ENCODE peak calls at places on chromosome 11, in seven cellular contexts. P, J, H, Q, D, U and T are unnamed samples.

GRCh38 chr11:127412722-127413121 is 412.2 kb upstream of the KIRREL3 start:
- DNase-seq in U (no peak), Q (no peak), H (no peak), D (no peak), J (no peak), P (no peak), T (no peak)

GRCh38 chr11:94786264-94787126 is 18.3 kb downstream of the AMOTL1 start:
- DNase-seq in J (no peak), U (peak; percentile 71), H (no peak), D (no peak), Q (no peak), P (no peak), T (peak; percentile 81)

GRCh38 chr11:124745835-124746620 is 6.0 kb downstream of the VSIG2 start:
- DNase-seq in J (no peak), Q (no peak), D (peak; percentile 89), U (no peak), H (no peak), P (no peak), T (peak; percentile 87)

GRCh38 chr11:898160-898517 is 12.5 kb downstream of the CHID1 start:
- DNase-seq in J (no peak), U (peak; percentile 14), H (no peak), P (peak; percentile 86), D (no peak), Q (no peak), T (peak; percentile 77)

GRCh38 chr11:131682373-131683015 is 312.1 kb downstream of the NTM start:
- DNase-seq in Q (no peak), P (peak; percentile 0), J (no peak), H (no peak), U (no peak), D (no peak), T (peak; percentile 42)

GRCh38 chr11:90491466-90491865 is 268.6 kb upstream of the CHORDC1 start:
- DNase-seq in P (no peak), J (no peak), Q (no peak), U (no peak), H (no peak), D (no peak), T (no peak)

GRCh38 chr11:2708757-2709281 is 9.0 kb upstream of the KCNQ1OT1 start:
- DNase-seq in D (no peak), U (no peak), J (no peak), Q (no peak), P (no peak), H (no peak), T (no peak)

GRCh38 chr11:1062075-1062820 is 12.4 kb upstream of the MUC2 start:
- DNase-seq in U (no peak), J (no peak), Q (peak; percentile 7), P (no peak), D (no peak), H (no peak), T (no peak)

GRCh38 chr11:116580828-116581227 is 192.0 kb downstream of the BUD13 start:
- DNase-seq in P (peak; percentile 96), U (no peak), H (no peak), J (peak; percentile 15), D (peak; percentile 62), Q (no peak), T (peak; percentile 94)

GRCh38 chr11:68040121-68040956 is 1.5 kb downstream of the TCIRG1 start:
- DNase-seq in J (peak; percentile 53), Q (no peak), U (peak; percentile 69), P (peak; percentile 86), H (no peak), D (peak; percentile 93), T (peak; percentile 90)

GRCh38 chr11:17531071-17531817 is 13.0 kb downstream of the USH1C start:
- DNase-seq in Q (no peak), J (no peak), U (peak; percentile 5), P (no peak), H (no peak), D (no peak), T (no peak)

GRCh38 chr11:120739780-120740179 is 228.2 kb downstream of the GRIK4 start:
- DNase-seq in D (no peak), P (no peak), U (no peak), J (no peak), H (no peak), Q (no peak), T (no peak)

GRCh38 chr11:108601150-108601549 is 7.6 kb upstream of the EXPH5 start:
- DNase-seq in Q (no peak), J (no peak), H (no peak), P (no peak), U (peak; percentile 7), D (no peak), T (no peak)

GRCh38 chr11:75508051-75508561 is 17.6 kb downstream of the GDPD5 start:
- DNase-seq in J (no peak), D (no peak), U (no peak), Q (no peak), H (peak; percentile 33), P (no peak), T (no peak)

GRCh38 chr11:1475841-1476240 is 10.7 kb downstream of the MOB2 start:
- DNase-seq in D (peak; percentile 43), Q (no peak), P (no peak), J (no peak), H (no peak), U (no peak), T (no peak)